ENCODE peak calls at places on chromosomes 7 and 10, in four cellular contexts. One of them, this sample, is unnamed.

GRCh38 chr7:116064179-116064578 is 33.6 kb upstream of the TFEC start:
- DNase-seq in fibroblast of the aortic adventitia: no peak
- DNase-seq in HCT116: no peak
- DNase-seq in type B pancreatic cell: no peak
- DNase-seq in this sample: no peak

GRCh38 chr10:114684822-114685209 is 26.7 kb upstream of the ABLIM1 start:
- DNase-seq in HCT116: no peak
- DNase-seq in type B pancreatic cell: no peak
- DNase-seq in fibroblast of the aortic adventitia: peak
- DNase-seq in this sample: peak

GRCh38 chr10:116038259-116038658 is 234.7 kb downstream of the GFRA1 start:
- DNase-seq in HCT116: no peak
- DNase-seq in fibroblast of the aortic adventitia: peak
- DNase-seq in type B pancreatic cell: no peak
- DNase-seq in this sample: no peak

GRCh38 chr7:27187702-27188665 is 3.0 kb upstream of the HOXA11 start:
- DNase-seq in fibroblast of the aortic adventitia: no peak
- DNase-seq in type B pancreatic cell: peak
- DNase-seq in HCT116: no peak
- DNase-seq in this sample: no peak

GRCh38 chr10:23139677-23140076 is 44.3 kb downstream of the MSRB2 start:
- DNase-seq in fibroblast of the aortic adventitia: no peak
- DNase-seq in type B pancreatic cell: no peak
- DNase-seq in HCT116: no peak
- DNase-seq in this sample: no peak

GRCh38 chr10:126153686-126154628 is 234.3 kb downstream of the ADAM12 start:
- DNase-seq in type B pancreatic cell: no peak
- DNase-seq in fibroblast of the aortic adventitia: peak
- DNase-seq in HCT116: no peak
- DNase-seq in this sample: no peak

GRCh38 chr10:126634915-126635314 is 35.6 kb downstream of the C10orf90 start:
- DNase-seq in type B pancreatic cell: no peak
- DNase-seq in HCT116: no peak
- DNase-seq in fibroblast of the aortic adventitia: no peak
- DNase-seq in this sample: no peak

GRCh38 chr7:112462236-112462635 is 12.0 kb downstream of the IFRD1 start:
- DNase-seq in HCT116: no peak
- DNase-seq in type B pancreatic cell: no peak
- DNase-seq in fibroblast of the aortic adventitia: peak
- DNase-seq in this sample: no peak

GRCh38 chr10:46549171-46550075 is 7.0 kb downstream of the GPRIN2 start:
- DNase-seq in type B pancreatic cell: peak
- DNase-seq in fibroblast of the aortic adventitia: no peak
- DNase-seq in HCT116: no peak
- DNase-seq in this sample: no peak

GRCh38 chr7:51973942-51974341 is 657.3 kb upstream of the COBL start:
- DNase-seq in type B pancreatic cell: no peak
- DNase-seq in HCT116: no peak
- DNase-seq in fibroblast of the aortic adventitia: no peak
- DNase-seq in this sample: no peak

GRCh38 chr10:12633776-12634390 is 284.5 kb downstream of the CAMK1D start:
- DNase-seq in type B pancreatic cell: no peak
- DNase-seq in HCT116: no peak
- DNase-seq in fibroblast of the aortic adventitia: no peak
- DNase-seq in this sample: no peak

GRCh38 chr10:132685121-132685891 is 100.6 kb downstream of the NKX6-2 start:
- DNase-seq in type B pancreatic cell: peak
- DNase-seq in fibroblast of the aortic adventitia: peak
- DNase-seq in HCT116: no peak
- DNase-seq in this sample: peak

GRCh38 chr10:129794056-129794455 is 170.0 kb downstream of the EBF3 start:
- DNase-seq in type B pancreatic cell: no peak
- DNase-seq in HCT116: no peak
- DNase-seq in fibroblast of the aortic adventitia: no peak
- DNase-seq in this sample: peak

GRCh38 chr7:139777304-139777890 is 401 bp downstream of the HIPK2 start:
- DNase-seq in HCT116: no peak
- DNase-seq in fibroblast of the aortic adventitia: no peak
- DNase-seq in type B pancreatic cell: peak
- DNase-seq in this sample: peak

GRCh38 chr7:130721486-130722277 is 12.3 kb downstream of the KLF14 start:
- DNase-seq in type B pancreatic cell: no peak
- DNase-seq in fibroblast of the aortic adventitia: peak
- DNase-seq in HCT116: peak
- DNase-seq in this sample: peak

GRCh38 chr10:70274643-70275042 is 9.2 kb downstream of the NPFFR1 start:
- DNase-seq in HCT116: no peak
- DNase-seq in fibroblast of the aortic adventitia: peak
- DNase-seq in type B pancreatic cell: no peak
- DNase-seq in this sample: no peak

GRCh38 chr7:127792528-127793342 is 140.7 kb downstream of the SND1 start:
- DNase-seq in type B pancreatic cell: no peak
- DNase-seq in fibroblast of the aortic adventitia: no peak
- DNase-seq in HCT116: no peak
- DNase-seq in this sample: peak

GRCh38 chr10:97463363-97464132 is 17.6 kb downstream of the ZDHHC16 start:
- DNase-seq in fibroblast of the aortic adventitia: peak
- DNase-seq in type B pancreatic cell: no peak
- DNase-seq in HCT116: peak
- DNase-seq in this sample: peak

GRCh38 chr7:142301923-142302550 is 44.2 kb upstream of the PRSS58 start:
- DNase-seq in HCT116: peak
- DNase-seq in fibroblast of the aortic adventitia: peak
- DNase-seq in type B pancreatic cell: no peak
- DNase-seq in this sample: no peak

GRCh38 chr7:116632349-116632748 is 39.6 kb upstream of the MET start:
- DNase-seq in fibroblast of the aortic adventitia: no peak
- DNase-seq in type B pancreatic cell: no peak
- DNase-seq in HCT116: no peak
- DNase-seq in this sample: no peak

GRCh38 chr7:132650498-132650897 is 74.2 kb upstream of the PLXNA4 start:
- DNase-seq in HCT116: no peak
- DNase-seq in fibroblast of the aortic adventitia: peak
- DNase-seq in type B pancreatic cell: no peak
- DNase-seq in this sample: peak

GRCh38 chr10:62616885-62617635 is 187.5 kb upstream of the ADO start:
- DNase-seq in type B pancreatic cell: no peak
- DNase-seq in fibroblast of the aortic adventitia: no peak
- DNase-seq in HCT116: no peak
- DNase-seq in this sample: no peak

GRCh38 chr7:126065766-126066165 is 1136.1 kb upstream of the POT1 start:
- DNase-seq in type B pancreatic cell: no peak
- DNase-seq in HCT116: no peak
- DNase-seq in fibroblast of the aortic adventitia: no peak
- DNase-seq in this sample: no peak

GRCh38 chr10:77305650-77306632 is 331.7 kb downstream of the KCNMA1 start:
- DNase-seq in type B pancreatic cell: no peak
- DNase-seq in HCT116: no peak
- DNase-seq in fibroblast of the aortic adventitia: peak
- DNase-seq in this sample: no peak

GRCh38 chr10:106285199-106285598 is 879.3 kb downstream of the SORCS1 start:
- DNase-seq in type B pancreatic cell: no peak
- DNase-seq in fibroblast of the aortic adventitia: no peak
- DNase-seq in HCT116: no peak
- DNase-seq in this sample: no peak

GRCh38 chr10:61159253-61159652 is 215.3 kb upstream of the RHOBTB1 start:
- DNase-seq in type B pancreatic cell: no peak
- DNase-seq in fibroblast of the aortic adventitia: no peak
- DNase-seq in HCT116: no peak
- DNase-seq in this sample: no peak

GRCh38 chr7:101733713-101734475 is 83.5 kb upstream of the CUX1 start:
- DNase-seq in HCT116: no peak
- DNase-seq in fibroblast of the aortic adventitia: peak
- DNase-seq in type B pancreatic cell: no peak
- DNase-seq in this sample: peak

This sample was measured in Caco-2.